ENCODE peak calls at places on chromosome 7, in four cellular contexts. H, X, G and J are unnamed samples.

GRCh38 chr7:112550468-112551060 is 69.8 kb downstream of the LSMEM1 start:
- DNase-seq in G (peak), H (peak), X (peak), J (peak)

GRCh38 chr7:50610521-50611277 is 45.5 kb upstream of the DDC start:
- DNase-seq in H (no peak), G (no peak), X (no peak), J (no peak)

GRCh38 chr7:116733924-116734591 is 62.1 kb downstream of the MET start:
- DNase-seq in X (no peak), H (no peak), G (no peak), J (no peak)

GRCh38 chr7:30470163-30470770 is 8.3 kb downstream of the NOD1 start:
- DNase-seq in X (no peak), G (no peak), H (peak), J (no peak)

GRCh38 chr7:4883352-4884144 is at the start of gene RADIL:
- DNase-seq in H (peak), G (peak), X (no peak), J (peak)

GRCh38 chr7:28626629-28627262 is 214.4 kb downstream of the CREB5 start:
- DNase-seq in H (peak), G (peak), X (no peak), J (peak)

GRCh38 chr7:28465697-28466096 is 53.4 kb downstream of the CREB5 start:
- DNase-seq in G (no peak), X (no peak), H (no peak), J (no peak)

GRCh38 chr7:80078882-80079281 is 55.7 kb upstream of the GNAI1 start:
- DNase-seq in G (no peak), X (no peak), H (no peak), J (no peak)

GRCh38 chr7:44150966-44151678 is 10.0 kb upstream of the MYL7 start:
- DNase-seq in G (no peak), H (no peak), X (no peak), J (peak)

GRCh38 chr7:155969192-155969929 is 157.1 kb upstream of the SHH start:
- DNase-seq in G (no peak), H (no peak), X (no peak), J (no peak)

GRCh38 chr7:33039257-33039904 is 23.2 kb downstream of the NT5C3A start:
- DNase-seq in G (no peak), H (no peak), X (no peak), J (no peak)

GRCh38 chr7:47198159-47198558 is 383.8 kb downstream of the TNS3 start:
- DNase-seq in G (no peak), X (no peak), H (no peak), J (no peak)

GRCh38 chr7:107995184-107996071 is 7.5 kb downstream of the LAMB1 start:
- DNase-seq in G (peak), H (peak), X (no peak), J (peak)

GRCh38 chr7:87204933-87205332 is 14.6 kb downstream of the TMEM243 start:
- DNase-seq in G (no peak), X (no peak), H (no peak), J (no peak)

GRCh38 chr7:27183682-27184341 is 1.2 kb downstream of the HOXA11 start:
- DNase-seq in X (no peak), G (no peak), H (no peak), J (peak)

GRCh38 chr7:124671976-124672375 is 93.6 kb downstream of the GPR37 start:
- DNase-seq in X (no peak), G (no peak), H (no peak), J (no peak)

GRCh38 chr7:113339661-113340060 is 221.3 kb upstream of the SMIM30 start:
- DNase-seq in H (no peak), G (no peak), X (no peak), J (no peak)

GRCh38 chr7:123715198-123715597 is 33.6 kb downstream of the WASL start:
- DNase-seq in H (no peak), X (no peak), G (peak), J (no peak)

GRCh38 chr7:109375857-109376256 is 806.2 kb downstream of the DNAJB9 start:
- DNase-seq in G (no peak), X (no peak), H (no peak), J (no peak)

GRCh38 chr7:129664029-129665012 is 52.8 kb downstream of the NRF1 start:
- DNase-seq in H (peak), X (peak), G (peak), J (peak)

GRCh38 chr7:55019691-55020480 is 1.1 kb downstream of the EGFR start:
- DNase-seq in X (no peak), H (no peak), G (no peak), J (peak)

GRCh38 chr7:33757563-33758165 is 147.7 kb upstream of the BMPER start:
- DNase-seq in X (no peak), G (peak), H (peak), J (peak)

GRCh38 chr7:156106107-156106426 is 293.8 kb upstream of the SHH start:
- DNase-seq in G (no peak), H (no peak), X (no peak), J (no peak)

GRCh38 chr7:67724435-67724834 is 727.8 kb downstream of the TYW1 start:
- DNase-seq in G (no peak), X (no peak), H (no peak), J (no peak)

GRCh38 chr7:98616381-98617050 is 569 bp upstream of the NPTX2 start:
- DNase-seq in G (no peak), X (no peak), H (no peak), J (no peak)

GRCh38 chr7:98618786-98619185 is 1.7 kb downstream of the NPTX2 start:
- DNase-seq in X (no peak), G (no peak), H (no peak), J (no peak)

GRCh38 chr7:98619450-98620321 is 2.6 kb downstream of the NPTX2 start:
- DNase-seq in X (no peak), H (no peak), G (peak), J (peak)

GRCh38 chr7:98617960-98618418 is 904 bp downstream of the NPTX2 start:
- DNase-seq in G (no peak), X (no peak), H (no peak), J (peak)

DNA sequence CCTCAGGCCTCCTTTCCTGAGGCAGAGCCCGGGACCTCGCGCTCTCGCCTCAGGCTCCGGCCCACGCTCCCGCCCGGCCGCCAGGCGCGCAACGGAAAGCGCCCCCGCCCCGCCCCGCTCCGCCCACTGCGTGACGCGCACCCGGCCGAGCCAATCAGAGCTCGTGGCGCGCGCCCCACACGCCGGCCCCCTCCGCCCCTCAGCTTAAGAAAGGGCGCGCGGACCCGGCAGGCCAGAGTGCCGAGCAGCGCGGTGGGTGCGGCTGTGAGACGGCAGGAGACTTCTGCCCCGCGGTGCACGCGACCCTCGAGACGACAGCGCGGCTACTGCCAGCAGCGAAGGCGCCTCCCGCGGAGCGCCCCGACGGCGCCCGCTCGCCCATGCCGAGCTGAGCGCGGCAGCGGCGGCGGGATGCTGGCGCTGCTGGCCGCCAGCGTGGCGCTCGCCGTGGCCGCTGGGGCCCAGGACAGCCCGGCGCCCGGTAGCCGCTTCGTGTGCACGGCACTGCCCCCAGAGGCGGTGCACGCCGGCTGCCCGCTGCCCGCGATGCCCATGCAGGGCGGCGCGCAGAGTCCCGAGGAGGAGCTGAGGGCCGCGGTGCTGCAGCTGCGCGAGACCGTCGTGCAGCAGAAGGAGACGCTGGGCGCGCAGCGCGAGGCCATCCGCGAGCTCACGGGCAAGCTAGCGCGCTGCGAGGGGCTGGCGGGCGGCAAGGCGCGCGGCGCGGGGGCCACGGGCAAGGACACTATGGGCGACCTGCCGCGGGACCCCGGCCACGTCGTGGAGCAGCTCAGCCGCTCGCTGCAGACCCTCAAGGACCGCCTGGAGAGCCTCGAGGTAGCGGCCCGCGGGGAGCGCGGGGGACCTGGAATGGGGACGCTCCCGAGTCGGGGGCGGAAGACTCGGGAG is at the start of gene NPTX2:
- DNase-seq in H (no peak), X (no peak), G (no peak), J (peak)
- TF ChIP-seq NFIC in H (no peak), X (no peak), G (no peak), J (no peak)

DNA sequence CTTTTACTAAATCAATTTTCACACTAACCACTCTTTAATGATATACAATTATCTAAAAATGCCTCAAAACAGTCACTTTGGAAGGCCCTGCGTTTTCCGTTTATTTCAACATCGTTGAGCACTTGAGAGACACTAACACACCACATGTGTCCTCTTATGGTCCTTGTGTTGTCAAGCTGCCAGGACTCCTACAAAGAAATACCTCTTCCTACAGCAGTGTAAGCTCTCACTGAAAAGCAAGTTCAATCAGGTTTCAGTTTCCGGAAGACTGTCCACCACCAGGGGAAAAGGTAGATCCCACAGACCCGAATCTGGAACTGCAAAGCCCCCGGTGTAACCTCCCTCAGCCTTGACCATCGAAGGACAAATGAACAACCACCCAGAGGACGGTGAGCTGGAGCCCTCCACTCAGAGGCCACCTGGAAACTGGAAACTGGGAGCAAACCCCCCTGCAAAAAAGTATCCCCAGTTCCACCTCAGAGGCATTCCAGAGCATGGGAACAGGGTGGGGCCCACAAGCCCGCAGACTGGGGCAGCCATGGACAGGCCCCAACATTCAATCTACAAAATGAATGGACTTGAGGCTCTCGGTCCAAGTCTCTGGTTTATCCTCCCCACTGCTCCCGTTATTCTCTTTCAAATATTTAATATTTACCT is 37.5 kb downstream of the KCNH2 start:
- DNase-seq in G (no peak), H (no peak), X (no peak), J (no peak)
- TF ChIP-seq NFIC in G (no peak), H (no peak), X (no peak), J (no peak)

DNA sequence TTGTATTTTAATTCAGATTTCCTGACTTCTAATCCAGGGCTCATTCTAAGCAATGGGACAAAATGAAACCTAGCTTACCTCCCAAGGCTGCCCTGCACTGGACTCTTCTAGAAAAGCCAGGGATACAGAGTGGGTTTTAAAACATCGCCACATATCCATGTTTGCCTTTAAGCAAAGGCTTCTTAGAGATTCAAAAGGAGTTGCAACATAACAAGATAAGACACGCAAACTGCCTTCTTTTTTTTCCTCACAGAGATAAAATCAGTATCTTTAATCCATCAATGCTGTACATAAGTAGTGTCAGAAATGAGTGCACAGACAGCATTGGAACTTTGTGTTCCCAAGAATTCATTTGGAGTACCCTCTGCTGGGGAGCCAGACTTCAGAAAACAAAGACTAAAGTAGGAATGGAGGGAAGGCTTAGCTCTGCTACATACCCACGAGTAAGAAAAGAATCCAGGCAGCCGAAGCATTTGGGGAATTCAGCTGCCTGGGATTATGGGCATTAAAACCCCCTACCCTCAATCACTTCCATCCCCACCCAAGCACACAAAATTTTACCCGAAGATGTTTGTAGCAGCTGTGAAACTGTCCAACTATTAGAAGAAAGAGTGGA is 427.8 kb downstream of the ARL4A start:
- DNase-seq in G (no peak), H (no peak), X (no peak), J (no peak)
- TF ChIP-seq NFIC in G (no peak), H (no peak), X (no peak), J (no peak)

GRCh38 chr7:150665075-150665794 is 20.3 kb upstream of the GIMAP2 start:
- DNase-seq in X (no peak), G (no peak), H (no peak), J (no peak)

GRCh38 chr7:150665882-150666281 is 19.6 kb upstream of the GIMAP2 start:
- DNase-seq in H (no peak), G (no peak), X (no peak), J (no peak)

GRCh38 chr7:150660939-150661613 is 24.4 kb upstream of the GIMAP2 start:
- DNase-seq in G (no peak), H (no peak), X (no peak), J (no peak)

GRCh38 chr7:150666412-150666811 is 19.1 kb upstream of the GIMAP2 start:
- DNase-seq in H (no peak), X (no peak), G (no peak), J (no peak)

DNA sequence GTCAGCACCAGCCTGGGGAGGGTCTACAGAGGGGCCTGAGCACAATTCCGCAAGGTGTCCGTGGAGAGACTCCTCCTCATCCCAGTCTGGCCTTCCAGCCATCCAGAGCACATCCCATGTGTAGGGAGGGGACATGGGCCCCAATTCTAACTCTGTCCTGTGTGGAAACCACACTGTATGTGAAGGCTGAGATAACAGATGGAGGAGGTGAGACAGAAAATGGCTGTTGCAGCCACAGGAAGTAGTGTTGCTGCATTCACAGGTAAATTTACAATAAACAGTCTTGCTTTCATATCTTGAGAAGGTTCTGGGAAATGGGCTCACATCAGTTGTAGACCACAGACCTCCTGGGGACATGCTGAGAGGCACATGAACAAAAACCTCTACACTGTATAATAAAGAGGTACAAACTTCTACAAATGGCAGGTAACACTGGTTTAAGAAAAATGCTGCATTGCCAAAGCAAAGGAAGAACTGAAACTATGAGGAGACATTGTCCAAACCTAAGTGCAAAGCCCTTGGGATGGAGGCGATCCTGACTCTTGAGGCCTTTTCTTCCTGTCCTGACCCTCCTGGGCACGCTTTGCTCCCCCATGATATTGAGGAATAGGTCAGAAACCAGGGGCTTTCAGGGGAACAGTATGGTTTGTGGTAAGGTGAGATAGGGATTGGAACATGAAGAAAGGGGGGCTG is 21.6 kb upstream of the GIMAP2 start:
- DNase-seq in X (no peak), H (no peak), G (no peak), J (no peak)
- TF ChIP-seq NFIC in X (peak), H (no peak), G (no peak), J (no peak)

GRCh38 chr7:137967143-137968018 is 34.5 kb downstream of the CREB3L2 start:
- DNase-seq in X (no peak), G (peak), H (peak), J (no peak)

GRCh38 chr7:137968890-137969289 is 33.0 kb downstream of the CREB3L2 start:
- DNase-seq in X (no peak), H (no peak), G (no peak), J (no peak)

GRCh38 chr7:137965942-137966624 is 35.8 kb downstream of the CREB3L2 start:
- DNase-seq in G (no peak), H (no peak), X (no peak), J (no peak)

GRCh38 chr7:137964824-137965545 is 36.9 kb downstream of the CREB3L2 start:
- DNase-seq in H (no peak), X (no peak), G (no peak), J (no peak)

GRCh38 chr7:137966636-137967142 is 35.2 kb downstream of the CREB3L2 start:
- DNase-seq in H (no peak), G (no peak), X (no peak), J (no peak)
- TF ChIP-seq NFIC in H (no peak), G (no peak), X (no peak), J (no peak)

DNA sequence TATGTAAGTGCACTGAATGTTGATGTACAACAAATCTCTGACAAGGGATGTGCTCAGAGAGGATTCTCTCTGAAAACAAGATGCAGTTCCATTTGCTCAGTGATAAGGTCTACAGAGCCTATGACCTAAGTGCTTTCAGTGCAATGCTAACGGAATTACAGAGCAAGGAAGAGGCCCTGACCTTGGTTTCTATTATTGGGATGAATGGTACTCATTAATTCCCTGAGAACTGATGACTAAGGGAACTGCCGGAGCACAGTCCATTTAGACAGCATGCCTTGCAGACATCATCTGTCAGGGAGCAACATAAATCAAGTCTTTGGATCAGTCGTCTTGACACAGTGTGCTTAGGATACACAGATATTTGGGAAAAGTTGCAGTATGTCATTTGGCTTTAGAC is 340.8 kb downstream of the PHTF2 start:
- DNase-seq in G (no peak), H (no peak), X (no peak), J (peak)
- TF ChIP-seq NFIC in G (no peak), H (no peak), X (no peak), J (peak)